ENCODE peak calls at places on chromosomes 12 and 14, in ten cellular contexts. R is MM.1S, A is A549, F is HFF-Myc, G is tibial nerve, O is body of pancreas, N is ovary, I is upper lobe of right lung, B is lung, T is HL-60. C is an unnamed sample.

GRCh38 chr14:62468946-62469345 is 576.3 kb downstream of the KCNH5 start:
- DNase-seq in F (no peak), T (no peak), I (no peak), B (no peak), G (no peak), R (no peak), O (no peak), N (no peak), A (no peak), C (no peak)

GRCh38 chr12:89344862-89345202 is 7.5 kb downstream of the DUSP6 start:
- DNase-seq in N (no peak), G (no peak), O (no peak), B (no peak), R (peak), F (no peak), I (no peak), A (no peak), T (no peak), C (no peak)

GRCh38 chr14:105489607-105490317 is 1.3 kb upstream of the TEDC1 start:
- DNase-seq in T (peak), N (peak), B (peak), O (peak), G (peak), A (peak), I (peak), F (peak), R (peak), C (no peak)

GRCh38 chr12:31265722-31266121 is 60.2 kb downstream of the SINHCAF start:
- DNase-seq in B (no peak), G (no peak), T (no peak), F (no peak), I (no peak), A (no peak), N (no peak), O (no peak), R (no peak), C (no peak)

GRCh38 chr12:75444444-75445136 is 36.0 kb upstream of the GLIPR1 start:
- DNase-seq in N (no peak), R (no peak), I (no peak), G (no peak), B (no peak), T (no peak), A (peak), F (no peak), O (no peak), C (no peak)

GRCh38 chr12:118981285-118982201 is at the start of gene SRRM4:
- DNase-seq in F (no peak), T (no peak), G (no peak), I (peak), B (no peak), R (no peak), O (no peak), A (no peak), N (no peak), C (no peak)

GRCh38 chr12:119115296-119115905 is 63.3 kb upstream of the HSPB8 start:
- DNase-seq in R (peak), A (peak), O (peak), I (no peak), T (peak), F (no peak), N (peak), G (no peak), B (peak), C (no peak)

GRCh38 chr12:23168459-23168858 is 543.5 kb downstream of the ETNK1 start:
- DNase-seq in F (no peak), N (no peak), G (no peak), O (no peak), R (no peak), I (no peak), A (no peak), T (no peak), B (no peak), C (no peak)

GRCh38 chr14:70107309-70107708 is 81.4 kb downstream of the SLC8A3 start:
- DNase-seq in T (no peak), F (no peak), I (no peak), A (no peak), N (no peak), R (no peak), G (no peak), O (no peak), B (no peak), C (no peak)

GRCh38 chr12:33757701-33758100 is 264.6 kb upstream of the ALG10 start:
- DNase-seq in T (no peak), A (no peak), R (no peak), I (no peak), F (no peak), B (no peak), G (no peak), O (no peak), N (no peak), C (no peak)

GRCh38 chr12:122123761-122124145 is 45.2 kb downstream of the MLXIP start:
- DNase-seq in F (no peak), N (no peak), R (no peak), O (no peak), G (no peak), B (no peak), T (no peak), I (no peak), A (no peak), C (no peak)

GRCh38 chr12:26369588-26369987 is 174.2 kb downstream of the SSPN start:
- DNase-seq in N (no peak), O (no peak), I (no peak), G (no peak), A (peak), F (peak), T (no peak), R (no peak), B (no peak), C (no peak)

GRCh38 chr14:20986811-20987210 is 3.0 kb upstream of the METTL17 start:
- DNase-seq in I (no peak), N (no peak), T (no peak), B (no peak), G (no peak), F (peak), A (peak), R (no peak), O (peak), C (no peak)

GRCh38 chr14:67710209-67710608 is 8.5 kb downstream of the RDH12 start:
- DNase-seq in N (no peak), O (no peak), B (no peak), T (no peak), R (no peak), A (peak), I (no peak), G (no peak), F (no peak), C (no peak)

GRCh38 chr12:45543887-45544286 is 185.6 kb upstream of the ARID2 start:
- DNase-seq in R (peak), T (peak), F (peak), G (no peak), N (no peak), O (peak), B (peak), I (no peak), A (peak), C (no peak)

GRCh38 chr14:48580692-48581091 is 905.3 kb upstream of the MDGA2 start:
- DNase-seq in N (no peak), F (no peak), B (no peak), R (no peak), O (no peak), A (no peak), G (no peak), I (no peak), T (no peak), C (no peak)
- TF ChIP-seq CTCF in N (no peak), F (no peak), B (no peak), R (no peak), O (no peak), A (no peak), G (no peak), I (no peak), T (no peak), C (no peak)

GRCh38 chr12:131831021-131831571 is 2.9 kb downstream of the MMP17 start:
- DNase-seq in F (no peak), A (peak), G (no peak), B (no peak), R (no peak), T (peak), O (no peak), I (no peak), N (peak), C (no peak)

GRCh38 chr12:131829351-131829794 is 1.2 kb downstream of the MMP17 start:
- DNase-seq in T (no peak), A (peak), I (peak), N (no peak), F (no peak), G (no peak), R (no peak), B (no peak), O (no peak), C (no peak)

GRCh38 chr12:131831635-131832041 is 3.4 kb downstream of the MMP17 start:
- DNase-seq in T (no peak), B (no peak), O (no peak), F (peak), N (peak), I (no peak), R (no peak), A (peak), G (no peak), C (no peak)

GRCh38 chr12:131829795-131830334 is 1.7 kb downstream of the MMP17 start:
- DNase-seq in F (no peak), N (peak), B (no peak), R (no peak), G (no peak), A (no peak), T (no peak), I (no peak), O (no peak), C (no peak)

DNA sequence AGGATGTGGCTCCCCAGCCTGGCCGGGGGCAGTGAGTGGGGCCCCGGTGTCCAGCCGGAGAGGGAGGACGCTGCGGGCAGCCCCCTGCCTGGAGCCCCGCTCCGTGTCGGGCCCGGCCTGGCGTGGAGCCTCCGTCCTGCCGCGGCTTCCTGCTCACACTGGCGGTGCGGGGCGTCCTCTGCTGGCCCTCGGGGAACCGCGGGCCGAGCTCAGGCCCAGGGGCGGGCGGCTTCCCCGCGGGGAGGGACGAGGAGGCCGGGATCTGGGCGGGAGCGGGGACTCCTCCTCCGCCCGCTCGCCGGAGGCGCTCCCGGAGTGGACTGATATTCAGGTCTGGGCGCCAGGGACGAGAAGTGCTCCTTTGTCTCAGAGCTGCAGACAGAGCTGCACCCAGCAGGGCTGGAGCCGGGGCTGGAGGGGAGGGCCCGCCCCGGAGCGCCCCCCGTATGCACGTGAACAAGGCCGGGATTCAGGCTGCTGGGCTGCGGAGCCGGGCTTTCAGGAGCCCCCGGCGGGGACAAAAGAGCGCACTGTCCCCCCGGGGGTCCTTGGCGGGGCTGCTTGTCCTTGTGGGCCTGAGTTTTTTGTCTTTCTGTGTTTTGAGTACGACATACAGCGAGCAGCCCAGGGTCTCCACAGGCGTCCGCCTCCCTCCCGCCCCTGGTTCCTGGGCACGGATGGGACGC is 2.3 kb downstream of the MMP17 start:
- DNase-seq in R (peak), O (peak), I (peak), A (peak), T (peak), F (no peak), N (peak), B (peak), G (peak), C (peak)
- TF ChIP-seq CTCF in R (peak), O (peak), I (peak), A (peak), T (no peak), F (peak), N (peak), B (peak), G (peak), C (peak)

DNA sequence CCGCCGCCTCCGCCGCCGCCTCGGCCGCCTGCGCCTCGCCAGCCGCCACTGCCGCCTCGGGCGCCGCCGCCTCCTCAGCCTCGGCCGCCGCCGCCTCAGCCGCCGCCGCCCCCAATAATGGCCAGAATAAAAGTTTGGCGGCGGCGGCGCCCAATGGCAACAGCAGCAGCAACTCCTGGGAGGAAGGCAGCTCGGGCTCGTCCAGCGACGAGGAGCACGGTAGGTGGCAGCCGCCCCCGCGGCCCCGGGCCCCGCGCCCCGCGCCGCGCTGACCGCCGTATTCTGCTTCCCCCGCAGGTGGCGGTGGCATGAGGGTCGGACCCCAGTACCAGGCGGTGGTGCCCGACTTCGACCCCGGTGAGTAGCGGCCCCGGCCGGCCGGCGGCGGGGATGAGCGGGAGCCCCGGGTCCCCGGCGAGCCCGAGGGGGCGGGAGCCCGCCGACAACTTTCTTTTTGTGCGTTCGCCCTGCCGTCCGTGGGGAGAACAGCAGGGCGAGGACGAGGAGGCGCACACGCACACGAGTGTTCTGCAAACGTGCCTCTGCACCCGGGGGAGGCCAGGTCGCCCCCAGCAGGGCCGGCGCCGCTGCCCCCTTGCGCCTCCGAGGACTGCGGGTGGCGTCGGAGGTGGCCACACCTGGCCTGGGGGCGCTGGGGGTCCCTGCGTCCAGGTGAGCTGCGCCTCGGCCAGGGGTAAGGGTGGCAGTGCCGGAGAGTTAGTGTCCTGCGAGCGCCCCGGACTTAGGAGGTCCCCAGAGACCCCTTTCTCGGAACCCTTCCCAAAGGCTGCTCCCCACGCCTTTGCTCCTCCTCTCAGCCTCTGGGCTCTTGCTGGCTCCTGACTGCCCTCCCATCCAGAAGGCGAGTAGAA is 756 bp downstream of the RCOR1 start:
- DNase-seq in A (peak), I (peak), T (peak), G (peak), N (peak), R (peak), B (peak), F (no peak), O (peak), C (peak)
- TF ChIP-seq CTCF in A (peak), I (peak), T (no peak), G (peak), N (peak), R (peak), B (no peak), F (peak), O (peak), C (peak)

DNA sequence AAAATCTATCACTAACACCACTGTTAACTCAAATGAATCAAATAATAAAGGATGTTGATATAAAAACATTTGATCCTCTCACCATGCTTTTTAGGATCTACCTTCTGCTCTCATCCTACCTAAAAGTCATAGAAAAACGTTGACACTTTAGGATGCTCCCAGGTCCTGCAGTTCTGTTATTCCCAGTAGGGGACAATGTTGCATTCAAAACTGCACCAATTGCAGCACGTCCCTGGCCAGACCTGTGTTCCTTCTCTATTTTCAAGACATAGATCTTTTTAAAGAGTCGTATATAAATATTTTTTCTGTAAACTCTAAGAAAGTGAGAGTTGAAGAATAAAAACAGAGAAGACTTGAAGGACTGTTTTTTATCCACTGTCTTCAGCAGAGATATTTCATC is 8.8 kb downstream of the AICDA start:
- DNase-seq in G (no peak), B (no peak), F (no peak), N (no peak), R (no peak), O (no peak), A (peak), T (no peak), I (no peak), C (no peak)
- TF ChIP-seq CTCF in G (no peak), B (no peak), F (no peak), N (no peak), R (peak), O (no peak), A (peak), T (no peak), I (no peak), C (no peak)

C was measured in osteocyte.